ENCODE peak calls at places on chromosomes 12 and 14, in four cellular contexts. One of them, this sample, is unnamed.

GRCh38 chr12:25689996-25690501 is 137.0 kb upstream of the LMNTD1 start:
- DNase-seq in GM12892: no peak
- DNase-seq in MCF 10A: peak
- DNase-seq in GM03348: peak
- DNase-seq in this sample: no peak

GRCh38 chr14:22012452-22012851 is 338.8 kb upstream of the OR4E1 start:
- DNase-seq in MCF 10A: no peak
- DNase-seq in GM03348: no peak
- DNase-seq in GM12892: no peak
- DNase-seq in this sample: no peak

GRCh38 chr12:48175613-48176416 is 7.6 kb upstream of the CCDC184 start:
- DNase-seq in GM03348: peak
- DNase-seq in GM12892: no peak
- DNase-seq in MCF 10A: no peak
- DNase-seq in this sample: no peak

GRCh38 chr12:57630891-57631433 is 2.0 kb downstream of the B4GALNT1 start:
- DNase-seq in GM12892: no peak
- DNase-seq in MCF 10A: no peak
- DNase-seq in GM03348: no peak
- DNase-seq in this sample: no peak

GRCh38 chr14:72736348-72736747 is 157.6 kb downstream of the DPF3 start:
- DNase-seq in GM03348: peak
- DNase-seq in MCF 10A: peak
- DNase-seq in GM12892: no peak
- DNase-seq in this sample: no peak

GRCh38 chr12:122022393-122023338 is 982 bp downstream of the BCL7A start:
- DNase-seq in GM12892: no peak
- DNase-seq in MCF 10A: peak
- DNase-seq in GM03348: peak
- DNase-seq in this sample: no peak

GRCh38 chr12:122851820-122852219 is 16.6 kb downstream of the HIP1R start:
- DNase-seq in GM12892: no peak
- DNase-seq in GM03348: peak
- DNase-seq in MCF 10A: peak
- DNase-seq in this sample: no peak

GRCh38 chr12:27094726-27095125 is 12.3 kb upstream of the C12orf71 start:
- DNase-seq in MCF 10A: no peak
- DNase-seq in GM03348: no peak
- DNase-seq in GM12892: no peak
- DNase-seq in this sample: no peak

GRCh38 chr14:105495101-105495989 is 4.3 kb downstream of the TEDC1 start:
- DNase-seq in GM03348: no peak
- DNase-seq in MCF 10A: no peak
- DNase-seq in GM12892: peak
- DNase-seq in this sample: peak

GRCh38 chr12:89346741-89347324 is 5.5 kb downstream of the DUSP6 start:
- DNase-seq in GM03348: peak
- DNase-seq in MCF 10A: peak
- DNase-seq in GM12892: no peak
- DNase-seq in this sample: no peak

GRCh38 chr12:70052931-70053497 is 190.2 kb upstream of the CNOT2 start:
- DNase-seq in MCF 10A: peak
- DNase-seq in GM03348: peak
- DNase-seq in GM12892: no peak
- DNase-seq in this sample: no peak

GRCh38 chr14:74140374-74140850 is 55.7 kb downstream of the LIN52 start:
- DNase-seq in MCF 10A: no peak
- DNase-seq in GM12892: no peak
- DNase-seq in GM03348: no peak
- DNase-seq in this sample: peak

GRCh38 chr12:16583991-16584745 is 21.8 kb downstream of the LMO3 start:
- DNase-seq in MCF 10A: peak
- DNase-seq in GM03348: no peak
- DNase-seq in GM12892: no peak
- DNase-seq in this sample: no peak

GRCh38 chr12:121033625-121034349 is 5.3 kb downstream of the OASL start:
- DNase-seq in MCF 10A: peak
- DNase-seq in GM12892: no peak
- DNase-seq in GM03348: peak
- DNase-seq in this sample: no peak

GRCh38 chr14:72604133-72604532 is 289.8 kb downstream of the DPF3 start:
- DNase-seq in MCF 10A: no peak
- DNase-seq in GM12892: no peak
- DNase-seq in GM03348: no peak
- DNase-seq in this sample: no peak

GRCh38 chr12:107091381-107091780 is 2.0 kb downstream of the CRY1 start:
- DNase-seq in GM12892: no peak
- DNase-seq in GM03348: peak
- DNase-seq in MCF 10A: peak
- DNase-seq in this sample: no peak

GRCh38 chr14:69316449-69317391 is 56.8 kb downstream of the GALNT16 start:
- DNase-seq in MCF 10A: peak
- DNase-seq in GM03348: peak
- DNase-seq in GM12892: no peak
- DNase-seq in this sample: no peak

GRCh38 chr12:128388461-128388921 is 121.5 kb downstream of the TMEM132C start:
- DNase-seq in GM12892: no peak
- DNase-seq in MCF 10A: no peak
- DNase-seq in GM03348: no peak
- DNase-seq in this sample: peak

GRCh38 chr12:58922849-58923248 is 2.5 kb upstream of the LRIG3 start:
- DNase-seq in GM03348: no peak
- DNase-seq in GM12892: no peak
- DNase-seq in MCF 10A: peak
- DNase-seq in this sample: no peak